ENCODE peak calls at places on chromosomes 4 and X, in four cellular contexts. S is choroid plexus epithelial cell, V is mesothelial cell of epicardium, P is nephron progenitor cell. J is an unnamed sample.
A peak's percentile ranks its signal among the peaks of the same experiment; 100 is the strongest.

GRCh38 chr4:177802665-177803064 is 360.4 kb upstream of the AGA start:
- DNase-seq in S (no peak), V (no peak), P (no peak), J (no peak)

GRCh38 chr4:48813984-48814383 is 16.9 kb upstream of the OCIAD1 start:
- DNase-seq in S (no peak), V (no peak), P (no peak), J (no peak)

GRCh38 chr4:187586892-187587291 is 408.7 kb upstream of the ZFP42 start:
- DNase-seq in S (no peak), V (no peak), P (no peak), J (no peak)

GRCh38 chr4:123488916-123489315 is 92.3 kb downstream of the SPRY1 start:
- DNase-seq in S (peak; percentile 69), V (no peak), P (no peak), J (no peak)

GRCh38 chrX:87664381-87664780 is 146.8 kb downstream of the KLHL4 start:
- DNase-seq in S (peak; percentile 62), V (no peak), P (no peak), J (no peak)

GRCh38 chrX:135432881-135433521 is 11.3 kb downstream of the SMIM10L2A start:
- DNase-seq in S (no peak), V (no peak), P (no peak), J (no peak)

GRCh38 chr4:85681194-85681803 is 206.3 kb downstream of the ARHGAP24 start:
- DNase-seq in S (peak; percentile 99), V (no peak), P (no peak), J (no peak)

GRCh38 chr4:81627617-81628016 is 155.9 kb upstream of the RASGEF1B start:
- DNase-seq in S (peak; percentile 13), V (no peak), P (no peak), J (no peak)

GRCh38 chrX:124426273-124426672 is 79.9 kb downstream of the SH2D1A start:
- DNase-seq in S (no peak), V (no peak), P (no peak), J (no peak)

GRCh38 chr4:136763844-136764446 is 768.3 kb downstream of the PCDH18 start:
- DNase-seq in S (peak; percentile 38), V (no peak), P (no peak), J (no peak)

GRCh38 chr4:34422472-34422871 is 1821.8 kb downstream of the ARAP2 start:
- DNase-seq in S (peak; percentile 66), V (no peak), P (no peak), J (no peak)

GRCh38 chrX:121781991-121782390 is 734.6 kb downstream of the GLUD2 start:
- DNase-seq in S (no peak), V (no peak), P (no peak), J (no peak)

GRCh38 chr4:183831026-183831446 is 74.1 kb upstream of the STOX2 start:
- DNase-seq in S (no peak), V (no peak), P (no peak), J (no peak)

GRCh38 chr4:143587703-143588102 is 74.2 kb downstream of the SMARCA5 start:
- DNase-seq in S (peak; percentile 23), V (no peak), P (no peak), J (no peak)

GRCh38 chrX:139158256-139158655 is 372.3 kb upstream of the F9 start:
- DNase-seq in S (no peak), V (no peak), P (no peak), J (no peak)

GRCh38 chr4:15004701-15005301 is 2.5 kb downstream of the CPEB2 start:
- DNase-seq in S (peak; percentile 76), V (peak; percentile 25), P (peak; percentile 46), J (peak; percentile 38)

GRCh38 chrX:115606861-115607260 is 45.9 kb downstream of the PLS3 start:
- DNase-seq in S (no peak), V (no peak), P (no peak), J (no peak)

GRCh38 chrX:9562851-9563250 is 98.0 kb downstream of the TBL1X start:
- DNase-seq in S (peak; percentile 90), V (no peak), P (no peak), J (no peak)

GRCh38 chr4:120055795-120056194 is 10.9 kb downstream of the MAD2L1 start:
- DNase-seq in S (no peak), V (no peak), P (no peak), J (no peak)

GRCh38 chrX:1472975-1473374 is 20.3 kb upstream of the ASMTL start:
- DNase-seq in S (no peak), V (no peak), P (no peak), J (no peak)

GRCh38 chr4:148962539-148963290 is 520.5 kb upstream of the NR3C2 start:
- DNase-seq in S (peak; percentile 20), V (no peak), P (no peak), J (no peak)

GRCh38 chr4:78057135-78057599 is at the start of gene FRAS1:
- DNase-seq in S (peak; percentile 26), V (peak; percentile 56), P (peak; percentile 78), J (peak; percentile 55)

GRCh38 chrX:2875798-2876399 is 47.2 kb downstream of the GYG2 start:
- DNase-seq in S (peak; percentile 41), V (no peak), P (no peak), J (no peak)

GRCh38 chr4:79042079-79042674 is 102.9 kb upstream of the PAQR3 start:
- DNase-seq in S (peak; percentile 65), V (no peak), P (no peak), J (no peak)

GRCh38 chr4:108166441-108167315 is 2.1 kb downstream of the LEF1 start:
- DNase-seq in S (no peak), V (peak; percentile 27), P (peak; percentile 71), J (no peak)

GRCh38 chr4:4216668-4217067 is 10.1 kb downstream of the OTOP1 start:
- DNase-seq in S (peak; percentile 61), V (no peak), P (no peak), J (no peak)

GRCh38 chr4:100063355-100063754 is 113.3 kb upstream of the H2AZ1 start:
- DNase-seq in S (no peak), V (no peak), P (no peak), J (no peak)
- TF ChIP-seq CTCF in S (no peak), V (no peak), P (no peak), J (no peak)

GRCh38 chrX:112819013-112819635 is 21.5 kb downstream of the AMOT start:
- DNase-seq in S (peak; percentile 44), V (no peak), P (no peak), J (no peak)

GRCh38 chrX:112816908-112817307 is 23.7 kb downstream of the AMOT start:
- DNase-seq in S (no peak), V (no peak), P (no peak), J (no peak)

GRCh38 chrX:112819813-112820212 is 20.8 kb downstream of the AMOT start:
- DNase-seq in S (no peak), V (no peak), P (no peak), J (no peak)

GRCh38 chrX:112820364-112821308 is 20.0 kb downstream of the AMOT start:
- DNase-seq in S (no peak), V (no peak), P (no peak), J (no peak)

GRCh38 chrX:112818114-112819012 is 22.3 kb downstream of the AMOT start:
- DNase-seq in S (no peak), V (no peak), P (no peak), J (no peak)
- TF ChIP-seq CTCF in S (no peak), V (no peak), P (no peak), J (no peak)

DNA sequence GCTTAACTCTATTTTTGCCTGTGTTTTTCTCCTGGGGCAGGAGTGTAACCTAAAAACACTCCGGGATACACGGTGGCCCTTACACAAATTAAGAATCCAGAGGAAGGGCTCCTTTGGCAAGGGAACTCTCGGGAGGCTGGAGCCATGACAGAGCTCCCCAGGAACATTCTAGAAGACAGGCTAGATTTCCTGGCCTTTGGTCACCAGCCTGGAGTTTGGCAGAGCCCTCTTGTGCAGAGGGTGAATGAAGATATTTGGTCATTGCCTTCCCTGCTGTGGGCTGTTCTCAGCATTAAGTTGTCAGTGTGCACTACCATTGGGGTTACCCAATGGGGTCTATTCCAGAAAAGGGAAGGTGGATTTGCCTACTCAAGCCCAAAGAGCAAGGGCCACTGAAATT is 53.8 kb upstream of the LNX1 start:
- DNase-seq in S (no peak), V (no peak), P (no peak), J (no peak)
- TF ChIP-seq CTCF in S (no peak), V (no peak), P (no peak), J (no peak)

GRCh38 chr4:86721412-86721811 is 127.3 kb downstream of the PTPN13 start:
- DNase-seq in S (no peak), V (no peak), P (no peak), J (no peak)
- TF ChIP-seq CTCF in S (no peak), V (no peak), P (no peak), J (no peak)

J was measured in progenitor cell of endocrine pancreas.